ENCODE peak calls at places on chromosomes 11 and 22, in four cellular contexts. One of them, this sample, is unnamed.

GRCh38 chr11:94469416-94469815 is 24.2 kb downstream of the MRE11 start:
- DNase-seq in HCT116: no peak
- DNase-seq in endothelial cell of umbilical vein: no peak
- DNase-seq in K562: no peak
- DNase-seq in this sample: no peak

GRCh38 chr11:86155210-86155844 is 86.4 kb upstream of the PICALM start:
- DNase-seq in HCT116: no peak
- DNase-seq in endothelial cell of umbilical vein: no peak
- DNase-seq in K562: peak
- DNase-seq in this sample: no peak

GRCh38 chr11:12542186-12542935 is 131.9 kb upstream of the TEAD1 start:
- DNase-seq in HCT116: no peak
- DNase-seq in endothelial cell of umbilical vein: no peak
- DNase-seq in K562: no peak
- DNase-seq in this sample: no peak

GRCh38 chr11:59114344-59114743 is 7.3 kb downstream of the FAM111B start:
- DNase-seq in HCT116: no peak
- DNase-seq in endothelial cell of umbilical vein: no peak
- DNase-seq in K562: no peak
- DNase-seq in this sample: no peak

GRCh38 chr22:49628351-49629023 is 199.2 kb downstream of the BRD1 start:
- DNase-seq in HCT116: no peak
- DNase-seq in endothelial cell of umbilical vein: no peak
- DNase-seq in K562: no peak
- DNase-seq in this sample: no peak

GRCh38 chr11:61454520-61454919 is 24.6 kb downstream of the SDHAF2 start:
- DNase-seq in HCT116: no peak
- DNase-seq in endothelial cell of umbilical vein: no peak
- DNase-seq in K562: peak
- DNase-seq in this sample: no peak

GRCh38 chr11:114082767-114083181 is 23.3 kb downstream of the ZBTB16 start:
- DNase-seq in HCT116: no peak
- DNase-seq in endothelial cell of umbilical vein: no peak
- DNase-seq in K562: peak
- DNase-seq in this sample: no peak

GRCh38 chr11:2290351-2290841 is 11.3 kb downstream of the C11orf21 start:
- DNase-seq in HCT116: no peak
- DNase-seq in endothelial cell of umbilical vein: no peak
- DNase-seq in K562: no peak
- DNase-seq in this sample: no peak

GRCh38 chr22:26330971-26331625 is 98.0 kb upstream of the ASPHD2 start:
- DNase-seq in HCT116: peak
- DNase-seq in endothelial cell of umbilical vein: peak
- DNase-seq in K562: peak
- DNase-seq in this sample: no peak

GRCh38 chr22:19463491-19464469 is 15.2 kb downstream of the UFD1 start:
- DNase-seq in HCT116: no peak
- DNase-seq in endothelial cell of umbilical vein: no peak
- DNase-seq in K562: no peak
- DNase-seq in this sample: no peak

GRCh38 chr11:66617148-66617814 is 851 bp downstream of the RBM14 start:
- DNase-seq in HCT116: no peak
- DNase-seq in endothelial cell of umbilical vein: no peak
- DNase-seq in K562: no peak
- DNase-seq in this sample: no peak

DNA sequence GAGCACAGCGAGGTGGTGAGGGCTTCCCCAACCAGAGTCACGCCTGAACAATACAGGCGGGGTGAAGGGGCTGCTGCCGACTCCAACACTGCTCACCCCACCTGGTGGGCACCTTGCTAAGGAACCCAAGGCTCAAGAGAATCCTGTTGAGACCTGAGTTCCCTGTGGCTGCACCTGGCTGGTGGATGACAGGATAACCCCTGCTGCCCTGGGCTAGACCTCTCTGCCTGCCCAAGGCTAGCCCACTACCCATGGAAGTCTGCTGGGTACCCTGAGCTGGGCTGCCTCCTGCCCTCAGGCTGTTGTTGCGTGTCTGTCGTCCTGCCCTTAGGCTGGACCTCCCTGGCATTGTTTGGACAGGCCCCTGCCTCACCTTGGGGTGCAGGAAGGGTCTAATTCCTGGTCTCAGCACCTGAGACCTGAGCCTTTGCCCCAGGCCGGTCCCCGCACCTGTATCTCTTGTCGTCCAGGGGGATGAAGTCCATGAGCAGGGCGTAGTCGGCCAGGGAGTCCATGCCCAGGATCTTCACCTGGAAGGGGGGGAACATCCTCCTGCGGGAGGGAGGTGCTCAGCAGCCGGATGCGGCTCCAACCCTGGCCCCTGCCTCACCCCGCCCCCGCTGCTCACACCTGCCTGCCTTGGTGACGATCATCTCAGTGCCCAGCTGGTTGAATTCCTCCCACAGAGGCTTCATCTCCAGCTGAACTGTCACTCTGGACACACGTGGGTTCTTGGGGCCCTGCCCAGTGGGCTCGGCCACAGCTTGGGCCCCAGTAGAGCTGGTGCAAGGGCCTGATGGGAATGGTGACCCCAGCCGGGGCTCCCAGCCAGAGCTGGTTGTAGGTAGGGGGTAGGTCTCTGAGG is 4.9 kb upstream of the NUDT8 start:
- DNase-seq in HCT116: no peak
- DNase-seq in endothelial cell of umbilical vein: no peak
- DNase-seq in K562: no peak
- DNase-seq in this sample: no peak
- H3K9ac ChIP-seq in HCT116: no peak
- H3K9ac ChIP-seq in endothelial cell of umbilical vein: no peak
- H3K9ac ChIP-seq in K562: peak
- H3K9ac ChIP-seq in this sample: no peak

DNA sequence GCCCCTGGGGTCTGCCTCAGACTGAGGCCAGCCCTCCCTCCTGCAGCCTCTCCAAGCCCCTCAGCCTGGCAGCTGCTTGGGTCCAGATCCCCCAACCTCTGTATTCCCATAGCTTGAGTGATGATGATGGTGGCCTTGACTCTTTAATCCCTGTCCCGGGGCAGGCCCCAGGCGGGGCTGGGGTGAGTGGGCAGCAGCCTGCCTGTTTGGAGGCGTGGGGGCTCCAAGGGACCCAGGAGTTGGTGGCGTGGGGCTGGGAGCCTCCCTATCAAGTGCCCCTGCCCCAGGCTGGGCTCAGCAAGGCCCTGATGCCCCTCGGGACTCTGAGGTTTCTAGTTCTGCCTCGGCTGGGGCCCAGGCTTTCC is 22.5 kb downstream of the PPIL2 start:
- DNase-seq in HCT116: no peak
- DNase-seq in endothelial cell of umbilical vein: no peak
- DNase-seq in K562: peak
- DNase-seq in this sample: no peak
- H3K27ac ChIP-seq in HCT116: no peak
- H3K27ac ChIP-seq in endothelial cell of umbilical vein: no peak
- H3K27ac ChIP-seq in K562: no peak
- H3K27ac ChIP-seq in this sample: no peak

DNA sequence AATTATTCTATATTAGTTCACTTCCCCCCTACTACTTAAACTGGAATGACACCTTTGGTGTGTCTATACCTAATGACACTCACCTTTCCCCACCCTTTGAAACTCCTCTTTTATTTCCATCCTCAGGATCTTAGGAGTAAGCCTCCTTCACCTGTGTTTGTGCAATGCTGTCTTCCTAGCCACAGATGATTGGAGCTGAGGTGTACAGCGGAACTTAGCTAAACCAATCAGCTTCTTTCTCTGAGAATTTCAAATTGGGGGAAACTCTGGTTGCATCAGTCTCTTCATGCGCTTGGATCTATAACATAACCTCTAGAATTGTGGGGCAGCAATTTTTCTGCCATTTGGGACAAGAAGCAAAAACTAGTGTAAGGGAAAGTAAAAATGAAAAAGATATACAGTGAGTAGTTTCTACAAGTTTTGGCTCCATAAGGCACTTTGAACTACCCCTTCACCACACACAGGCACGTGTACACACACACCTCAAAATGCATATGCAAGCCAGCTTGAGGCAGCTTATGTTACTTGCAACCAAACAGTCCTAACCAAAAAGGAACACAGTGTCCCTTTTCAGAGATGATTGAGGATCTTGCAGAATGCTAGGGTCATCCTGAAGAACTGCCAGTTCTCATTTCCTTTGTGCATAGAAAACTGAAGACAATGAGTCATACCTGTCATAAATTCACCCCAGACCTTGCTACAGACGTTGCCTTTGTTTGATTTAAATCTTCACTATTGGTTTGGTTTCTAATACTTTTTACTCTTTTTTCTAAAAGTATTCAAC is 36.0 kb upstream of the LDLRAD3 start:
- DNase-seq in HCT116: peak
- DNase-seq in endothelial cell of umbilical vein: peak
- DNase-seq in K562: no peak
- DNase-seq in this sample: no peak
- TF ChIP-seq POLR2AphosphoS5 in HCT116: no peak
- TF ChIP-seq POLR2AphosphoS5 in endothelial cell of umbilical vein: peak
- TF ChIP-seq POLR2AphosphoS5 in K562: no peak
- TF ChIP-seq POLR2AphosphoS5 in this sample: no peak

DNA sequence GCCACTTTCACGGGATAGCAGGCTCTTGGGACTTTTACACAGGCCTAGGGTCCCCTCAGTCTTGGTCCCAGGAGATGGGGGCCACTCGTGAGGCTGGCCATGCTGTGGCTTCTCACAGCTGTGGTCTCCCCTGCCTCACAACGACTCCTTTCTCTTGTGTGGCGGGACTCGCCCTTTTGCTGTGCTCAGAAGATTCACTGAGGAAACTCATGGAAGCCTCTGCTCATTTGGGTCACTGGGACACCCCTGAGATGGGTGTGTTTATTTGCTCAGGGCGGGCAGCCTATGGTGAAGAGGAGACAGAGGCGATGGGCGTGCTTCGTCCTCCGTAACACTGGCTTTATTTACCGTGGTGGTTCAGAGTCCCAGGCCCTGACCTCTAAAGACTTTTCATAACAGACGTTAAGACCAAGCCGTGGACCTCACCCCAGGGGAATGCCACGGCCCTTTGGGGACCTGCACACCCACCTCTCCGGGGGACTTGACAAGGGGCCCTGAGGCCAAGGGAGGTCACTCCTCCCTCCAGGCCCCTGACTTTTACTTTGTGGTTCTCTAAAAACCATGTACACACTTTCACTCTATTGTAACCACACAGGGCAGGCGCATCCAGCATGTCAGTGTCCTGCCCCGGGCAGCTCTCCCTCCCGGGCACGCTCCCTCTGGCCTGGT is 15.5 kb downstream of the TEF start:
- DNase-seq in HCT116: no peak
- DNase-seq in endothelial cell of umbilical vein: no peak
- DNase-seq in K562: no peak
- DNase-seq in this sample: no peak
- H3K9ac ChIP-seq in HCT116: no peak
- H3K9ac ChIP-seq in endothelial cell of umbilical vein: no peak
- H3K9ac ChIP-seq in K562: peak
- H3K9ac ChIP-seq in this sample: no peak

GRCh38 chr11:7016011-7016410 is 4.1 kb downstream of the ZNF214 start:
- DNase-seq in HCT116: no peak
- DNase-seq in endothelial cell of umbilical vein: no peak
- DNase-seq in K562: no peak
- DNase-seq in this sample: no peak

GRCh38 chr11:7019500-7020182 is 505 bp downstream of the ZNF214 start:
- DNase-seq in HCT116: no peak
- DNase-seq in endothelial cell of umbilical vein: no peak
- DNase-seq in K562: no peak
- DNase-seq in this sample: no peak

GRCh38 chr11:7021318-7021717 is 1.0 kb downstream of the NLRP14 start:
- DNase-seq in HCT116: no peak
- DNase-seq in endothelial cell of umbilical vein: no peak
- DNase-seq in K562: no peak
- DNase-seq in this sample: no peak

GRCh38 chr11:7020183-7020917 is at the start of the genes NLRP14 and ZNF214:
- DNase-seq in HCT116: peak
- DNase-seq in endothelial cell of umbilical vein: peak
- DNase-seq in K562: peak
- DNase-seq in this sample: peak
- H3K27ac ChIP-seq in HCT116: no peak
- H3K27ac ChIP-seq in endothelial cell of umbilical vein: peak
- H3K27ac ChIP-seq in K562: no peak
- H3K27ac ChIP-seq in this sample: no peak

DNA sequence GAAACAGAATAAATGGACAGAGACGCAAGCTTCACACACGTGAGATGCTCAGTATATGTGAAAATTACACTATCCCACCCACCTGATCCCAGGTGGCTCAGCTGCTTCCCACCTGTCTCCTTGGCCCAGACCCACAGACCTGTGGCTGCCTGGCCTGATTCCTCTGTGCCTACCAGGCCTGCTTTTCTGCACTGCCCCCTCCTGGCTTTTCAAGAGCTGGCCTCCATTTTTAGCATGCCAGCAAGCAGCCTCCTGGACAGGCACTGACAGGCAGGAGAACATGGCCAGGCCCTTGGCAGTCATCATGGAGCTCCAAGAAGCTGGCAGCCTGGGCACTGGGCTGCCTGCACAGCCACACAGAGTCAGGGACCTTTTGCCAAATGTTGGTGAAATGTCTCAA is 79.5 kb upstream of the HMGXB4 start:
- DNase-seq in HCT116: no peak
- DNase-seq in endothelial cell of umbilical vein: no peak
- DNase-seq in K562: no peak
- DNase-seq in this sample: no peak
- TF ChIP-seq POLR2AphosphoS5 in HCT116: no peak
- TF ChIP-seq POLR2AphosphoS5 in endothelial cell of umbilical vein: no peak
- TF ChIP-seq POLR2AphosphoS5 in K562: no peak
- TF ChIP-seq POLR2AphosphoS5 in this sample: no peak